ENCODE peak calls at places on chromosomes 1 and 21, in nine cellular contexts. S is Calu3, M is fibroblast of mammary gland, T is brain microvascular endothelial cell, O is cardiac fibroblast, H is ascending aorta, L is epithelial cell of esophagus, X is activated B cell treated with CpG ODN at 0.5 μM for 24 hours, Q is fibroblast of lung. D is an unnamed sample.

GRCh38 chr1:72018562-72018961 is 263.8 kb downstream of the NEGR1 start:
- DNase-seq in S (no peak), M (no peak), T (no peak), O (no peak), H (no peak), L (no peak), X (no peak), Q (no peak), D (no peak)

GRCh38 chr21:34822957-34823356 is 154.2 kb downstream of the CLIC6 start:
- DNase-seq in S (no peak), M (peak), T (peak), O (no peak), H (no peak), L (peak), X (no peak), Q (peak), D (no peak)

GRCh38 chr1:161502181-161502580 is 3.1 kb upstream of the FCGR2A start:
- DNase-seq in S (no peak), M (no peak), T (no peak), O (no peak), H (no peak), L (no peak), X (no peak), Q (no peak), D (no peak)

GRCh38 chr1:7255303-7256058 is 470.2 kb downstream of the CAMTA1 start:
- DNase-seq in S (no peak), M (peak), T (peak), O (no peak), H (no peak), L (peak), X (no peak), Q (peak), D (no peak)

GRCh38 chr1:245969274-245969673 is 537.8 kb downstream of the SMYD3 start:
- DNase-seq in S (no peak), M (peak), T (peak), O (peak), H (no peak), L (peak), X (no peak), Q (peak), D (no peak)

GRCh38 chr1:21051177-21051576 is 125.5 kb downstream of the EIF4G3 start:
- DNase-seq in S (no peak), M (no peak), T (no peak), O (no peak), H (no peak), L (no peak), X (no peak), Q (no peak), D (no peak)

GRCh38 chr1:18537386-18538306 is 56.9 kb downstream of the KLHDC7A start:
- DNase-seq in S (no peak), M (no peak), T (no peak), O (no peak), H (peak), L (no peak), X (no peak), Q (no peak), D (no peak)

GRCh38 chr1:7199077-7199779 is 414.0 kb downstream of the CAMTA1 start:
- DNase-seq in S (no peak), M (no peak), T (no peak), O (no peak), H (no peak), L (no peak), X (no peak), Q (peak), D (no peak)

GRCh38 chr1:28296401-28297220 is 32.2 kb upstream of the MED18 start:
- DNase-seq in S (peak), M (peak), T (no peak), O (peak), H (no peak), L (peak), X (no peak), Q (peak), D (peak)

GRCh38 chr1:113887776-113888175 is 395 bp upstream of the BCL2L15 start:
- DNase-seq in S (no peak), M (no peak), T (no peak), O (no peak), H (no peak), L (no peak), X (no peak), Q (no peak), D (no peak)

GRCh38 chr1:15577691-15578090 is 7.2 kb downstream of the AGMAT start:
- DNase-seq in S (no peak), M (no peak), T (no peak), O (no peak), H (no peak), L (no peak), X (no peak), Q (no peak), D (no peak)

GRCh38 chr21:32602099-32602498 is 10.1 kb downstream of the CFAP298 start:
- DNase-seq in S (no peak), M (no peak), T (no peak), O (no peak), H (no peak), L (no peak), X (no peak), Q (no peak), D (no peak)

GRCh38 chr1:187270256-187270655 is 441.5 kb downstream of the PLA2G4A start:
- DNase-seq in S (no peak), M (no peak), T (no peak), O (no peak), H (no peak), L (no peak), X (no peak), Q (no peak), D (no peak)

GRCh38 chr1:199472025-199472424 is 555.5 kb upstream of the NR5A2 start:
- DNase-seq in S (no peak), M (peak), T (no peak), O (peak), H (no peak), L (no peak), X (no peak), Q (no peak), D (no peak)

GRCh38 chr1:216758182-216758581 is 35.0 kb upstream of the ESRRG start:
- DNase-seq in S (no peak), M (no peak), T (no peak), O (peak), H (no peak), L (no peak), X (no peak), Q (no peak), D (no peak)

GRCh38 chr1:226665505-226666163 is 73.4 kb downstream of the ITPKB start:
- DNase-seq in S (no peak), M (no peak), T (no peak), O (no peak), H (no peak), L (no peak), X (no peak), Q (no peak), D (no peak)

GRCh38 chr1:232837085-232837484 is 31.9 kb downstream of the MAP10 start:
- DNase-seq in S (no peak), M (peak), T (no peak), O (peak), H (no peak), L (peak), X (no peak), Q (peak), D (no peak)

GRCh38 chr1:1132928-1133750 is 17.2 kb upstream of the C1orf159 start:
- DNase-seq in S (peak), M (peak), T (peak), O (peak), H (no peak), L (no peak), X (no peak), Q (no peak), D (no peak)

GRCh38 chr1:36913016-36913415 is 121.3 kb downstream of the GRIK3 start:
- DNase-seq in S (no peak), M (no peak), T (no peak), O (no peak), H (no peak), L (no peak), X (no peak), Q (no peak), D (no peak)

GRCh38 chr1:192516776-192517297 is 58.7 kb upstream of the RGS1 start:
- DNase-seq in S (peak), M (no peak), T (no peak), O (no peak), H (no peak), L (no peak), X (peak), Q (peak), D (no peak)

GRCh38 chr1:119359730-119360129 is 8.9 kb upstream of the HAO2 start:
- DNase-seq in S (no peak), M (no peak), T (no peak), O (no peak), H (no peak), L (no peak), X (no peak), Q (no peak), D (no peak)

GRCh38 chr1:115062542-115063004 is 26.7 kb downstream of the TSPAN2 start:
- DNase-seq in S (peak), M (no peak), T (no peak), O (peak), H (peak), L (peak), X (peak), Q (peak), D (no peak)

GRCh38 chr1:1283821-1284220 is 3.6 kb downstream of the SCNN1D start:
- DNase-seq in S (no peak), M (no peak), T (no peak), O (no peak), H (no peak), L (peak), X (no peak), Q (no peak), D (no peak)

GRCh38 chr1:179976970-179977651 is 22.5 kb downstream of the CEP350 start:
- DNase-seq in S (no peak), M (no peak), T (no peak), O (peak), H (no peak), L (no peak), X (no peak), Q (no peak), D (no peak)

GRCh38 chr1:107510347-107510746 is 369.5 kb downstream of the NTNG1 start:
- DNase-seq in S (no peak), M (no peak), T (no peak), O (no peak), H (no peak), L (no peak), X (no peak), Q (no peak), D (no peak)

GRCh38 chr1:107514841-107515240 is 374.0 kb downstream of the NTNG1 start:
- DNase-seq in S (no peak), M (no peak), T (no peak), O (no peak), H (no peak), L (no peak), X (no peak), Q (no peak), D (no peak)

GRCh38 chr1:107512836-107513235 is 372.0 kb downstream of the NTNG1 start:
- DNase-seq in S (no peak), M (no peak), T (no peak), O (no peak), H (no peak), L (no peak), X (no peak), Q (no peak), D (no peak)

DNA sequence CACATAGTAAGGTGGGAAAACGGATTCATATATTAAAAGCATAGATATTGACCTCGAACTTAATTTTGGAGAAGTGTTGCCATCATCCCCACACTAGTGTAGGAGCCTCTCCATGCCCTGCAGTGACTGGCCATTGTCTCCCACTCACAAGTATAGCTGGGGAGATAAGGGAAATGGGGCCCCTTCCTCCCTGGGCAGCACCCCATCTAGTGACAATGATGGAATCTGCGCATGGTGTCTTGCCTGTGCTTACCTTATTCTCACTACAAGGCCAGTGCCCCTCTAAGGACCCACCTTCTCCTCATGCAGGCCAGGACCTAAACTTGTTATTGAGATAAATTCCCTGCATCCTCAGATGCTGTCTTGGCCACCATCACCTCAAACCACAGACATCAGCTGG is 374.9 kb downstream of the NTNG1 start:
- DNase-seq in S (no peak), M (no peak), T (no peak), O (no peak), H (no peak), L (no peak), X (no peak), Q (no peak), D (no peak)
- TF ChIP-seq CTCF in S (no peak), M (no peak), T (no peak), O (no peak), H (no peak), L (no peak), X (no peak), Q (no peak), D (no peak)

DNA sequence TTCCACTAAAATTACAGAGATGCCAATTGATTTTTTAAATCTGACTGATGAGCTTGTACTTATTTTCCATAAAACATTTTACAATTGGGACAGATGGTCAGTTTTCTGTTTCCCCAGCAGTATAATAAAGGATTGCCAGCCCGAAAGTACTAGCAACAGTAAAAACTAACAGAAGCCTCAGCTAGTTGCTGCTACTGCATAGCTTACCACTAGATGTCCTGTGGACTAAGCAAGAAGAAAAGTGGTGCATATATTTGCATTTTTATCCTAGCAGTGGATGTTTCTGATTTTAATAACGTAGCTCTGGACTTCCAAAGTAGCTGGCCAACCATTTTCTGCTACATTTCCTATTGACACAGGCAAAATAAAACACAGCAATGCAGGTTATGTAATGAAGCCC is 241.5 kb downstream of the BARHL2 start:
- DNase-seq in S (no peak), M (no peak), T (no peak), O (no peak), H (no peak), L (peak), X (no peak), Q (peak), D (no peak)
- TF ChIP-seq CTCF in S (no peak), M (no peak), T (peak), O (peak), H (peak), L (peak), X (no peak), Q (peak), D (no peak)

GRCh38 chr1:211553549-211553948 is 25.4 kb downstream of the SLC30A1 start:
- DNase-seq in S (no peak), M (no peak), T (no peak), O (no peak), H (peak), L (no peak), X (no peak), Q (no peak), D (no peak)
- TF ChIP-seq CTCF in S (no peak), M (no peak), T (no peak), O (no peak), H (no peak), L (no peak), X (no peak), Q (no peak), D (no peak)

GRCh38 chr1:170661646-170662411 is 2.1 kb upstream of the PRRX1 start:
- DNase-seq in S (no peak), M (peak), T (peak), O (peak), H (no peak), L (peak), X (no peak), Q (peak), D (no peak)
- TF ChIP-seq CTCF in S (no peak), M (peak), T (peak), O (peak), H (peak), L (no peak), X (no peak), Q (peak), D (no peak)

GRCh38 chr21:46477765-46478164 is 19.1 kb downstream of the DIP2A start:
- DNase-seq in S (no peak), M (peak), T (no peak), O (peak), H (no peak), L (peak), X (no peak), Q (peak), D (no peak)

GRCh38 chr21:46478910-46479309 is 20.2 kb downstream of the DIP2A start:
- DNase-seq in S (no peak), M (no peak), T (no peak), O (no peak), H (no peak), L (no peak), X (no peak), Q (no peak), D (no peak)

GRCh38 chr21:46474365-46474764 is 15.7 kb downstream of the DIP2A start:
- DNase-seq in S (no peak), M (no peak), T (no peak), O (no peak), H (no peak), L (no peak), X (no peak), Q (no peak), D (no peak)

GRCh38 chr21:46472246-46472645 is 13.6 kb downstream of the DIP2A start:
- DNase-seq in S (no peak), M (no peak), T (no peak), O (no peak), H (no peak), L (no peak), X (no peak), Q (no peak), D (no peak)

DNA sequence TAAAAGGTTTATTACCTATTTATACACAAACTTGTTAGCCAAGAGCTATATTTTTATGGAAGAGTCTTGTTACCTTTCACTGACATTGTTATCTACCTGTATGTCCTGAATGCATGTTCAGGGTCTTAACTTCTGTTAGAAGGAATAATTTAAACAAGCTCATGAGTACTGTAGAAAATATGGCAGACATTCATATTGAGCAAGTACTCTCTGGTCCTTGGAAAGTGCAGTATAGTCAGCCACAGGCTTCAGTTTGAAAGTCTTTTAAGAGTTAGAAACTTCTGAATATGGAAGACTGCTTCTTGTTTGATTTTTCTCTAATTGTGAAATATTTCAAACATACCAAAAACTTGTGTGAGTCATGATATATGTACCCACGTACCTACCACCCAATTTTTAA is 16.6 kb downstream of the DIP2A start:
- DNase-seq in S (no peak), M (no peak), T (no peak), O (no peak), H (no peak), L (no peak), X (no peak), Q (no peak), D (no peak)
- TF ChIP-seq CTCF in S (no peak), M (no peak), T (no peak), O (no peak), H (no peak), L (no peak), X (no peak), Q (no peak), D (no peak)

D was measured in omental fat pad.